ENCODE peak calls at places on chromosomes 1 and 21, in seven cellular contexts. One of them, this sample, is unnamed.
A peak's percentile ranks its signal among the peaks of the same experiment; 100 is the strongest.

GRCh38 chr21:32411366-32412161 is 942 bp upstream of the EVA1C start:
- DNase-seq in colonic mucosa: peak; percentile 91
- DNase-seq in brain microvascular endothelial cell: no peak
- DNase-seq in thoracic aorta: peak; percentile 70
- DNase-seq in transverse colon: peak; percentile 95
- DNase-seq in tibial nerve: peak; percentile 90
- DNase-seq in CD8-positive, alpha-beta T cell: peak; percentile 8
- DNase-seq in this sample: peak; percentile 76

GRCh38 chr1:210235363-210236053 is 2.9 kb downstream of the SERTAD4 start:
- DNase-seq in brain microvascular endothelial cell: no peak
- DNase-seq in tibial nerve: no peak
- DNase-seq in transverse colon: no peak
- DNase-seq in thoracic aorta: no peak
- DNase-seq in colonic mucosa: no peak
- DNase-seq in CD8-positive, alpha-beta T cell: no peak
- DNase-seq in this sample: no peak

GRCh38 chr1:155064109-155064812 is 721 bp downstream of the EFNA4 start:
- DNase-seq in brain microvascular endothelial cell: no peak
- DNase-seq in thoracic aorta: no peak
- DNase-seq in transverse colon: peak; percentile 42
- DNase-seq in tibial nerve: no peak
- DNase-seq in colonic mucosa: peak; percentile 43
- DNase-seq in CD8-positive, alpha-beta T cell: no peak
- DNase-seq in this sample: peak; percentile 67

GRCh38 chr21:42512346-42513034 is 1.2 kb upstream of the SLC37A1 start:
- DNase-seq in colonic mucosa: peak; percentile 20
- DNase-seq in CD8-positive, alpha-beta T cell: no peak
- DNase-seq in transverse colon: no peak
- DNase-seq in brain microvascular endothelial cell: no peak
- DNase-seq in thoracic aorta: no peak
- DNase-seq in tibial nerve: no peak
- DNase-seq in this sample: no peak

GRCh38 chr1:176692431-176692830 is 229.5 kb downstream of the PAPPA2 start:
- DNase-seq in brain microvascular endothelial cell: no peak
- DNase-seq in tibial nerve: no peak
- DNase-seq in colonic mucosa: no peak
- DNase-seq in CD8-positive, alpha-beta T cell: no peak
- DNase-seq in thoracic aorta: no peak
- DNase-seq in transverse colon: peak; percentile 16
- DNase-seq in this sample: no peak

GRCh38 chr1:167077128-167077867 is 12.9 kb downstream of the GPA33 start:
- DNase-seq in colonic mucosa: no peak
- DNase-seq in CD8-positive, alpha-beta T cell: no peak
- DNase-seq in transverse colon: no peak
- DNase-seq in thoracic aorta: no peak
- DNase-seq in tibial nerve: no peak
- DNase-seq in brain microvascular endothelial cell: no peak
- DNase-seq in this sample: no peak

GRCh38 chr1:68083686-68084085 is 33.3 kb upstream of the DIRAS3 start:
- DNase-seq in brain microvascular endothelial cell: no peak
- DNase-seq in thoracic aorta: no peak
- DNase-seq in transverse colon: no peak
- DNase-seq in colonic mucosa: no peak
- DNase-seq in CD8-positive, alpha-beta T cell: no peak
- DNase-seq in tibial nerve: no peak
- DNase-seq in this sample: no peak

GRCh38 chr21:15809818-15810217 is 80.0 kb downstream of the USP25 start:
- DNase-seq in tibial nerve: no peak
- DNase-seq in CD8-positive, alpha-beta T cell: no peak
- DNase-seq in colonic mucosa: no peak
- DNase-seq in thoracic aorta: no peak
- DNase-seq in transverse colon: no peak
- DNase-seq in brain microvascular endothelial cell: peak; percentile 36
- DNase-seq in this sample: peak; percentile 25

GRCh38 chr21:45104560-45104959 is 30.2 kb downstream of the ADARB1 start:
- DNase-seq in transverse colon: peak; percentile 66
- DNase-seq in colonic mucosa: peak; percentile 68
- DNase-seq in thoracic aorta: no peak
- DNase-seq in tibial nerve: no peak
- DNase-seq in brain microvascular endothelial cell: no peak
- DNase-seq in CD8-positive, alpha-beta T cell: no peak
- DNase-seq in this sample: peak; percentile 20

GRCh38 chr21:16186742-16187141 is 457.0 kb downstream of the USP25 start:
- DNase-seq in brain microvascular endothelial cell: peak; percentile 17
- DNase-seq in thoracic aorta: no peak
- DNase-seq in transverse colon: no peak
- DNase-seq in CD8-positive, alpha-beta T cell: no peak
- DNase-seq in colonic mucosa: no peak
- DNase-seq in tibial nerve: no peak
- DNase-seq in this sample: no peak

GRCh38 chr1:226541631-226542622 is 6.6 kb upstream of the STUM start:
- DNase-seq in transverse colon: peak; percentile 61
- DNase-seq in CD8-positive, alpha-beta T cell: no peak
- DNase-seq in thoracic aorta: no peak
- DNase-seq in colonic mucosa: peak; percentile 53
- DNase-seq in brain microvascular endothelial cell: no peak
- DNase-seq in tibial nerve: peak; percentile 35
- DNase-seq in this sample: peak; percentile 19

GRCh38 chr1:79859212-79859948 is 852.9 kb upstream of the ADGRL4 start:
- DNase-seq in brain microvascular endothelial cell: peak; percentile 32
- DNase-seq in tibial nerve: no peak
- DNase-seq in CD8-positive, alpha-beta T cell: no peak
- DNase-seq in colonic mucosa: no peak
- DNase-seq in transverse colon: peak; percentile 9
- DNase-seq in thoracic aorta: no peak
- DNase-seq in this sample: peak; percentile 30

GRCh38 chr1:71414229-71414628 is 333.4 kb upstream of the ZRANB2 start:
- DNase-seq in brain microvascular endothelial cell: no peak
- DNase-seq in transverse colon: no peak
- DNase-seq in thoracic aorta: no peak
- DNase-seq in colonic mucosa: no peak
- DNase-seq in CD8-positive, alpha-beta T cell: no peak
- DNase-seq in tibial nerve: no peak
- DNase-seq in this sample: peak; percentile 90

GRCh38 chr1:6260961-6261614 is at the start of gene GPR153:
- DNase-seq in tibial nerve: no peak
- DNase-seq in brain microvascular endothelial cell: no peak
- DNase-seq in CD8-positive, alpha-beta T cell: no peak
- DNase-seq in colonic mucosa: peak; percentile 57
- DNase-seq in transverse colon: peak; percentile 48
- DNase-seq in thoracic aorta: no peak
- DNase-seq in this sample: peak; percentile 48

GRCh38 chr1:220487297-220487820 is 40.6 kb upstream of the MARK1 start:
- DNase-seq in brain microvascular endothelial cell: peak; percentile 54
- DNase-seq in transverse colon: peak; percentile 70
- DNase-seq in colonic mucosa: peak; percentile 72
- DNase-seq in CD8-positive, alpha-beta T cell: no peak
- DNase-seq in thoracic aorta: no peak
- DNase-seq in tibial nerve: no peak
- DNase-seq in this sample: peak; percentile 32

GRCh38 chr1:54975709-54976108 is 4.7 kb upstream of the TMEM61 start:
- DNase-seq in tibial nerve: no peak
- DNase-seq in colonic mucosa: no peak
- DNase-seq in transverse colon: no peak
- DNase-seq in brain microvascular endothelial cell: no peak
- DNase-seq in CD8-positive, alpha-beta T cell: no peak
- DNase-seq in thoracic aorta: no peak
- DNase-seq in this sample: no peak

GRCh38 chr1:229855999-229856650 is 210.9 kb upstream of the GALNT2 start:
- DNase-seq in brain microvascular endothelial cell: no peak
- DNase-seq in transverse colon: peak; percentile 50
- DNase-seq in thoracic aorta: no peak
- DNase-seq in colonic mucosa: no peak
- DNase-seq in tibial nerve: no peak
- DNase-seq in CD8-positive, alpha-beta T cell: no peak
- DNase-seq in this sample: no peak

GRCh38 chr1:114093624-114094302 is 59.9 kb downstream of the SYT6 start:
- DNase-seq in thoracic aorta: no peak
- DNase-seq in transverse colon: no peak
- DNase-seq in tibial nerve: no peak
- DNase-seq in brain microvascular endothelial cell: peak; percentile 22
- DNase-seq in CD8-positive, alpha-beta T cell: no peak
- DNase-seq in colonic mucosa: no peak
- DNase-seq in this sample: no peak

GRCh38 chr1:240888039-240888786 is 276.3 kb upstream of the GREM2 start:
- DNase-seq in thoracic aorta: no peak
- DNase-seq in colonic mucosa: peak; percentile 64
- DNase-seq in tibial nerve: no peak
- DNase-seq in transverse colon: peak; percentile 61
- DNase-seq in brain microvascular endothelial cell: no peak
- DNase-seq in CD8-positive, alpha-beta T cell: no peak
- DNase-seq in this sample: peak; percentile 1

GRCh38 chr1:63787875-63788274 is 14.1 kb downstream of the ROR1 start:
- DNase-seq in tibial nerve: no peak
- DNase-seq in colonic mucosa: no peak
- DNase-seq in thoracic aorta: no peak
- DNase-seq in brain microvascular endothelial cell: no peak
- DNase-seq in CD8-positive, alpha-beta T cell: no peak
- DNase-seq in transverse colon: no peak
- DNase-seq in this sample: peak; percentile 82

GRCh38 chr1:16012590-16013219 is 5.1 kb downstream of the HSPB7 start:
- DNase-seq in brain microvascular endothelial cell: peak; percentile 40
- DNase-seq in CD8-positive, alpha-beta T cell: no peak
- DNase-seq in transverse colon: peak; percentile 66
- DNase-seq in tibial nerve: peak; percentile 30
- DNase-seq in colonic mucosa: peak; percentile 62
- DNase-seq in thoracic aorta: peak; percentile 55
- DNase-seq in this sample: peak; percentile 58

GRCh38 chr1:46755121-46755520 is 36.2 kb upstream of the EFCAB14 start:
- DNase-seq in thoracic aorta: no peak
- DNase-seq in colonic mucosa: no peak
- DNase-seq in brain microvascular endothelial cell: no peak
- DNase-seq in transverse colon: no peak
- DNase-seq in CD8-positive, alpha-beta T cell: no peak
- DNase-seq in tibial nerve: no peak
- DNase-seq in this sample: no peak

GRCh38 chr1:11610629-11611180 is 43.5 kb downstream of the FBXO2 start:
- DNase-seq in tibial nerve: no peak
- DNase-seq in thoracic aorta: no peak
- DNase-seq in colonic mucosa: no peak
- DNase-seq in CD8-positive, alpha-beta T cell: no peak
- DNase-seq in brain microvascular endothelial cell: no peak
- DNase-seq in transverse colon: no peak
- DNase-seq in this sample: no peak

GRCh38 chr1:29309621-29310020 is 73.3 kb downstream of the PTPRU start:
- DNase-seq in transverse colon: no peak
- DNase-seq in tibial nerve: no peak
- DNase-seq in CD8-positive, alpha-beta T cell: no peak
- DNase-seq in brain microvascular endothelial cell: no peak
- DNase-seq in thoracic aorta: no peak
- DNase-seq in colonic mucosa: no peak
- DNase-seq in this sample: no peak

GRCh38 chr1:203202431-203203245 is 16.1 kb upstream of the CHI3L1 start:
- DNase-seq in thoracic aorta: no peak
- DNase-seq in transverse colon: peak; percentile 37
- DNase-seq in tibial nerve: peak; percentile 61
- DNase-seq in colonic mucosa: peak; percentile 49
- DNase-seq in CD8-positive, alpha-beta T cell: no peak
- DNase-seq in brain microvascular endothelial cell: peak; percentile 9
- DNase-seq in this sample: no peak

GRCh38 chr1:51794260-51794659 is 84.3 kb downstream of the NRDC start:
- DNase-seq in transverse colon: no peak
- DNase-seq in thoracic aorta: no peak
- DNase-seq in tibial nerve: no peak
- DNase-seq in CD8-positive, alpha-beta T cell: no peak
- DNase-seq in colonic mucosa: no peak
- DNase-seq in brain microvascular endothelial cell: no peak
- DNase-seq in this sample: no peak
- H3K27ac ChIP-seq in transverse colon: no peak overlapping the region
- H3K27ac ChIP-seq in thoracic aorta: no peak overlapping the region
- H3K27ac ChIP-seq in tibial nerve: no peak overlapping the region
- H3K27ac ChIP-seq in CD8-positive, alpha-beta T cell: no peak overlapping the region
- H3K27ac ChIP-seq in colonic mucosa: no peak overlapping the region
- H3K27ac ChIP-seq in brain microvascular endothelial cell: no peak overlapping the region
- H3K27ac ChIP-seq in this sample: peak overlapping the region; percentile 47

GRCh38 chr1:103373991-103374390 is 151.5 kb upstream of the RNPC3 start:
- DNase-seq in transverse colon: no peak
- DNase-seq in brain microvascular endothelial cell: peak; percentile 36
- DNase-seq in colonic mucosa: no peak
- DNase-seq in thoracic aorta: no peak
- DNase-seq in tibial nerve: no peak
- DNase-seq in CD8-positive, alpha-beta T cell: no peak
- DNase-seq in this sample: no peak
- H3K27ac ChIP-seq in transverse colon: no peak overlapping the region
- H3K27ac ChIP-seq in brain microvascular endothelial cell: peak overlapping the region; percentile 31
- H3K27ac ChIP-seq in colonic mucosa: no peak overlapping the region
- H3K27ac ChIP-seq in thoracic aorta: no peak overlapping the region
- H3K27ac ChIP-seq in tibial nerve: no peak overlapping the region
- H3K27ac ChIP-seq in CD8-positive, alpha-beta T cell: no peak overlapping the region
- H3K27ac ChIP-seq in this sample: no peak overlapping the region

DNA sequence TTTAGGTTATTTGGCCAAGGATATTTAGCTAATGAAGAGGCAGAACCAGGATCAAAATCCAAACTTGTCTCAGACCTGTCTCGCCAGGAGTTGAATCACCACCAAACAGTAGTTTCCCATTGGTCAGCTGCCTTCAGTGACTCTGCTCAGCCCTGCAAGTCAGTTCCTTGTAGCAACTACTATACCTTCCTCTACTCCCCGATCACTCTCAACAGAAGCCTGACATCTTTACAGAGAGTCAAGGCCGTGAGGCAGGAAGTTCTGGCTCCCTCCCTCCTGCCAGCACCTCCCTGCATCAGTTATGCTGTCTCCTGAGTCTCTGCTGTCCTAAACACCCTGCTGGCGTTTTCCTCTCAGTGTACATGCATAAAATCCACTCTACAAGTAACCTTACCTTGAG is 13.2 kb downstream of the PSMD4 start:
- DNase-seq in colonic mucosa: no peak
- DNase-seq in transverse colon: no peak
- DNase-seq in thoracic aorta: no peak
- DNase-seq in CD8-positive, alpha-beta T cell: no peak
- DNase-seq in brain microvascular endothelial cell: no peak
- DNase-seq in tibial nerve: no peak
- DNase-seq in this sample: no peak
- H3K27ac ChIP-seq in colonic mucosa: no peak overlapping the region
- H3K27ac ChIP-seq in transverse colon: no peak overlapping the region
- H3K27ac ChIP-seq in thoracic aorta: no peak overlapping the region
- H3K27ac ChIP-seq in CD8-positive, alpha-beta T cell: no peak overlapping the region
- H3K27ac ChIP-seq in brain microvascular endothelial cell: no peak overlapping the region
- H3K27ac ChIP-seq in tibial nerve: no peak overlapping the region
- H3K27ac ChIP-seq in this sample: no peak overlapping the region

GRCh38 chr1:53963472-53963871 is 17.3 kb downstream of the LRRC42 start:
- DNase-seq in CD8-positive, alpha-beta T cell: no peak
- DNase-seq in brain microvascular endothelial cell: no peak
- DNase-seq in colonic mucosa: no peak
- DNase-seq in tibial nerve: no peak
- DNase-seq in transverse colon: no peak
- DNase-seq in thoracic aorta: no peak
- DNase-seq in this sample: no peak

GRCh38 chr1:53966794-53967193 is 20.6 kb downstream of the LRRC42 start:
- DNase-seq in transverse colon: no peak
- DNase-seq in thoracic aorta: no peak
- DNase-seq in CD8-positive, alpha-beta T cell: no peak
- DNase-seq in colonic mucosa: no peak
- DNase-seq in tibial nerve: no peak
- DNase-seq in brain microvascular endothelial cell: no peak
- DNase-seq in this sample: no peak

GRCh38 chr1:53967409-53968124 is 21.4 kb downstream of the LRRC42 start:
- DNase-seq in tibial nerve: no peak
- DNase-seq in transverse colon: no peak
- DNase-seq in colonic mucosa: no peak
- DNase-seq in brain microvascular endothelial cell: no peak
- DNase-seq in CD8-positive, alpha-beta T cell: no peak
- DNase-seq in thoracic aorta: no peak
- DNase-seq in this sample: no peak

GRCh38 chr1:53962395-53962794 is 16.2 kb downstream of the LRRC42 start:
- DNase-seq in thoracic aorta: no peak
- DNase-seq in brain microvascular endothelial cell: no peak
- DNase-seq in transverse colon: no peak
- DNase-seq in CD8-positive, alpha-beta T cell: no peak
- DNase-seq in tibial nerve: no peak
- DNase-seq in colonic mucosa: no peak
- DNase-seq in this sample: no peak

GRCh38 chr1:53964109-53964508 is 18.0 kb downstream of the LRRC42 start:
- DNase-seq in colonic mucosa: no peak
- DNase-seq in transverse colon: no peak
- DNase-seq in CD8-positive, alpha-beta T cell: no peak
- DNase-seq in tibial nerve: no peak
- DNase-seq in brain microvascular endothelial cell: no peak
- DNase-seq in thoracic aorta: no peak
- DNase-seq in this sample: no peak
- H3K27ac ChIP-seq in colonic mucosa: no peak overlapping the region
- H3K27ac ChIP-seq in transverse colon: no peak overlapping the region
- H3K27ac ChIP-seq in CD8-positive, alpha-beta T cell: no peak overlapping the region
- H3K27ac ChIP-seq in tibial nerve: no peak overlapping the region
- H3K27ac ChIP-seq in brain microvascular endothelial cell: no peak overlapping the region
- H3K27ac ChIP-seq in thoracic aorta: no peak overlapping the region
- H3K27ac ChIP-seq in this sample: no peak overlapping the region